ENCODE peak calls at places on chromosomes 16 and 17, in ten cellular contexts. R, Y, A, S, X, J, G, F, V and T are unnamed samples.

GRCh38 chr16:85220125-85220839 is 108.0 kb upstream of the CIBAR2 start:
- DNase-seq in R (peak), Y (peak), A (peak), S (no peak), X (no peak), J (peak), G (peak), F (no peak), V (peak), T (peak)

GRCh38 chr16:89670496-89671431 is 13.1 kb downstream of the SPATA33 start:
- DNase-seq in R (no peak), Y (no peak), A (no peak), S (no peak), X (no peak), J (no peak), G (no peak), F (no peak), V (peak), T (no peak)

GRCh38 chr16:72905581-72905980 is 142.3 kb downstream of the ZFHX3 start:
- DNase-seq in R (peak), Y (no peak), A (no peak), S (no peak), X (no peak), J (no peak), G (no peak), F (no peak), V (no peak), T (no peak)

GRCh38 chr17:78896091-78896833 is 6.7 kb downstream of the CEP295NL start:
- DNase-seq in R (no peak), Y (peak), A (no peak), S (no peak), X (no peak), J (no peak), G (no peak), F (no peak), V (no peak), T (no peak)

GRCh38 chr16:85300451-85300968 is 188.2 kb upstream of the CIBAR2 start:
- DNase-seq in R (no peak), Y (no peak), A (no peak), S (no peak), X (no peak), J (no peak), G (no peak), F (no peak), V (no peak), T (no peak)

GRCh38 chr17:48134912-48135480 is 27.4 kb downstream of the SNX11 start:
- DNase-seq in R (no peak), Y (no peak), A (no peak), S (no peak), X (no peak), J (no peak), G (no peak), F (no peak), V (no peak), T (no peak)

GRCh38 chr17:62792122-62792800 is 15.9 kb downstream of the MARCHF10 start:
- DNase-seq in R (peak), Y (no peak), A (no peak), S (no peak), X (no peak), J (no peak), G (no peak), F (no peak), V (no peak), T (no peak)

GRCh38 chr17:40422990-40423611 is 5.4 kb upstream of the TOP2A start:
- DNase-seq in R (no peak), Y (no peak), A (no peak), S (no peak), X (no peak), J (no peak), G (no peak), F (no peak), V (no peak), T (no peak)

GRCh38 chr17:41505007-41505835 is at the start of gene KRT13:
- DNase-seq in R (no peak), Y (no peak), A (no peak), S (no peak), X (no peak), J (no peak), G (no peak), F (no peak), V (no peak), T (no peak)

GRCh38 chr16:13883266-13883665 is 36.7 kb upstream of the ERCC4 start:
- DNase-seq in R (no peak), Y (no peak), A (no peak), S (no peak), X (no peak), J (no peak), G (no peak), F (no peak), V (no peak), T (no peak)